ENCODE peak calls at places on chromosomes 4 and X, in eight cellular contexts. One of them, this sample, is unnamed.

GRCh38 chr4:20764353-20764752 is 64.1 kb downstream of the PACRGL start:
- DNase-seq in stomach: no peak
- DNase-seq in spleen: no peak
- DNase-seq in A549: no peak
- DNase-seq in right lobe of liver: no peak
- DNase-seq in HCT116: no peak
- DNase-seq in tibial nerve: no peak
- DNase-seq in body of pancreas: no peak
- DNase-seq in this sample: no peak

GRCh38 chrX:154785711-154786110 is 19.6 kb downstream of the MPP1 start:
- DNase-seq in stomach: no peak
- DNase-seq in spleen: no peak
- DNase-seq in A549: no peak
- DNase-seq in right lobe of liver: no peak
- DNase-seq in HCT116: no peak
- DNase-seq in tibial nerve: no peak
- DNase-seq in body of pancreas: no peak
- DNase-seq in this sample: no peak

GRCh38 chr4:81164623-81165416 is 50.2 kb downstream of the PRKG2 start:
- DNase-seq in stomach: no peak
- DNase-seq in spleen: no peak
- DNase-seq in A549: peak
- DNase-seq in right lobe of liver: no peak
- DNase-seq in HCT116: peak
- DNase-seq in tibial nerve: no peak
- DNase-seq in body of pancreas: no peak
- DNase-seq in this sample: no peak

GRCh38 chr4:123622572-123622971 is 226.0 kb downstream of the SPRY1 start:
- DNase-seq in stomach: no peak
- DNase-seq in spleen: no peak
- DNase-seq in A549: no peak
- DNase-seq in right lobe of liver: no peak
- DNase-seq in HCT116: no peak
- DNase-seq in tibial nerve: no peak
- DNase-seq in body of pancreas: no peak
- DNase-seq in this sample: no peak

GRCh38 chrX:19121898-19122640 is at the start of gene ADGRG2:
- DNase-seq in stomach: peak
- DNase-seq in spleen: no peak
- DNase-seq in A549: peak
- DNase-seq in right lobe of liver: peak
- DNase-seq in HCT116: no peak
- DNase-seq in tibial nerve: no peak
- DNase-seq in body of pancreas: peak
- DNase-seq in this sample: no peak

GRCh38 chr4:85650908-85651307 is 176.0 kb downstream of the ARHGAP24 start:
- DNase-seq in stomach: no peak
- DNase-seq in spleen: no peak
- DNase-seq in A549: no peak
- DNase-seq in right lobe of liver: no peak
- DNase-seq in HCT116: no peak
- DNase-seq in tibial nerve: no peak
- DNase-seq in body of pancreas: peak
- DNase-seq in this sample: no peak

GRCh38 chrX:40849906-40850672 is 114.7 kb upstream of the MED14 start:
- DNase-seq in stomach: no peak
- DNase-seq in spleen: no peak
- DNase-seq in A549: no peak
- DNase-seq in right lobe of liver: no peak
- DNase-seq in HCT116: no peak
- DNase-seq in tibial nerve: no peak
- DNase-seq in body of pancreas: no peak
- DNase-seq in this sample: no peak

GRCh38 chr4:11483076-11483475 is 54.4 kb upstream of the HS3ST1 start:
- DNase-seq in stomach: no peak
- DNase-seq in spleen: no peak
- DNase-seq in A549: no peak
- DNase-seq in right lobe of liver: no peak
- DNase-seq in HCT116: no peak
- DNase-seq in tibial nerve: no peak
- DNase-seq in body of pancreas: no peak
- DNase-seq in this sample: no peak

GRCh38 chr4:82890602-82890912 is 396 bp downstream of the SEC31A start:
- DNase-seq in stomach: no peak
- DNase-seq in spleen: no peak
- DNase-seq in A549: peak
- DNase-seq in right lobe of liver: no peak
- DNase-seq in HCT116: no peak
- DNase-seq in tibial nerve: no peak
- DNase-seq in body of pancreas: no peak
- DNase-seq in this sample: no peak

GRCh38 chrX:40098264-40099045 is 697 bp upstream of the BCOR start:
- DNase-seq in stomach: no peak
- DNase-seq in spleen: peak
- DNase-seq in A549: peak
- DNase-seq in right lobe of liver: no peak
- DNase-seq in HCT116: no peak
- DNase-seq in tibial nerve: no peak
- DNase-seq in body of pancreas: peak
- DNase-seq in this sample: peak

GRCh38 chrX:86102341-86102740 is 45.9 kb upstream of the DACH2 start:
- DNase-seq in stomach: no peak
- DNase-seq in spleen: no peak
- DNase-seq in A549: no peak
- DNase-seq in right lobe of liver: no peak
- DNase-seq in HCT116: no peak
- DNase-seq in tibial nerve: no peak
- DNase-seq in body of pancreas: no peak
- DNase-seq in this sample: no peak

GRCh38 chr4:186554485-186554884 is 882 bp downstream of the MTNR1A start:
- DNase-seq in stomach: peak
- DNase-seq in spleen: peak
- DNase-seq in A549: peak
- DNase-seq in right lobe of liver: no peak
- DNase-seq in HCT116: peak
- DNase-seq in tibial nerve: no peak
- DNase-seq in body of pancreas: peak
- DNase-seq in this sample: no peak

GRCh38 chrX:10395179-10395578 is 225.2 kb downstream of the MID1 start:
- DNase-seq in stomach: no peak
- DNase-seq in spleen: no peak
- DNase-seq in A549: no peak
- DNase-seq in right lobe of liver: no peak
- DNase-seq in HCT116: no peak
- DNase-seq in tibial nerve: no peak
- DNase-seq in body of pancreas: no peak
- DNase-seq in this sample: no peak

GRCh38 chr4:13302876-13303275 is 181.3 kb downstream of the RAB28 start:
- DNase-seq in stomach: no peak
- DNase-seq in spleen: no peak
- DNase-seq in A549: no peak
- DNase-seq in right lobe of liver: no peak
- DNase-seq in HCT116: no peak
- DNase-seq in tibial nerve: no peak
- DNase-seq in body of pancreas: no peak
- DNase-seq in this sample: no peak

GRCh38 chrX:86946569-86946968 is 571.0 kb upstream of the KLHL4 start:
- DNase-seq in stomach: no peak
- DNase-seq in spleen: no peak
- DNase-seq in A549: peak
- DNase-seq in right lobe of liver: no peak
- DNase-seq in HCT116: no peak
- DNase-seq in tibial nerve: no peak
- DNase-seq in body of pancreas: peak
- DNase-seq in this sample: no peak

GRCh38 chrX:129981207-129981553 is 1.3 kb upstream of the BCORL1 start:
- DNase-seq in stomach: no peak
- DNase-seq in spleen: no peak
- DNase-seq in A549: no peak
- DNase-seq in right lobe of liver: no peak
- DNase-seq in HCT116: no peak
- DNase-seq in tibial nerve: no peak
- DNase-seq in body of pancreas: no peak
- DNase-seq in this sample: no peak

GRCh38 chrX:129979207-129979920 is 3.1 kb upstream of the BCORL1 start:
- DNase-seq in stomach: no peak
- DNase-seq in spleen: peak
- DNase-seq in A549: no peak
- DNase-seq in right lobe of liver: no peak
- DNase-seq in HCT116: no peak
- DNase-seq in tibial nerve: no peak
- DNase-seq in body of pancreas: no peak
- DNase-seq in this sample: no peak

GRCh38 chrX:129981752-129982299 is 609 bp upstream of the BCORL1 start:
- DNase-seq in stomach: no peak
- DNase-seq in spleen: no peak
- DNase-seq in A549: no peak
- DNase-seq in right lobe of liver: no peak
- DNase-seq in HCT116: no peak
- DNase-seq in tibial nerve: no peak
- DNase-seq in body of pancreas: no peak
- DNase-seq in this sample: no peak

GRCh38 chrX:129980043-129980442 is 2.4 kb upstream of the BCORL1 start:
- DNase-seq in stomach: peak
- DNase-seq in spleen: peak
- DNase-seq in A549: no peak
- DNase-seq in right lobe of liver: no peak
- DNase-seq in HCT116: no peak
- DNase-seq in tibial nerve: no peak
- DNase-seq in body of pancreas: peak
- DNase-seq in this sample: peak

GRCh38 chrX:129980540-129981206 is 1.8 kb upstream of the BCORL1 start:
- DNase-seq in stomach: peak
- DNase-seq in spleen: peak
- DNase-seq in A549: no peak
- DNase-seq in right lobe of liver: peak
- DNase-seq in HCT116: no peak
- DNase-seq in tibial nerve: peak
- DNase-seq in body of pancreas: peak
- DNase-seq in this sample: no peak
- TF ChIP-seq POLR2A in stomach: no peak
- TF ChIP-seq POLR2A in spleen: no peak
- TF ChIP-seq POLR2A in A549: peak
- TF ChIP-seq POLR2A in right lobe of liver: peak
- TF ChIP-seq POLR2A in HCT116: no peak
- TF ChIP-seq POLR2A in tibial nerve: no peak
- TF ChIP-seq POLR2A in body of pancreas: peak
- TF ChIP-seq POLR2A in this sample: no peak

GRCh38 chr4:7863911-7864681 is 75.6 kb downstream of the AFAP1 start:
- DNase-seq in stomach: no peak
- DNase-seq in spleen: no peak
- DNase-seq in A549: no peak
- DNase-seq in right lobe of liver: no peak
- DNase-seq in HCT116: no peak
- DNase-seq in tibial nerve: no peak
- DNase-seq in body of pancreas: no peak
- DNase-seq in this sample: peak
- TF ChIP-seq CTCF in stomach: no peak
- TF ChIP-seq CTCF in spleen: no peak
- TF ChIP-seq CTCF in A549: no peak
- TF ChIP-seq CTCF in right lobe of liver: no peak
- TF ChIP-seq CTCF in HCT116: no peak
- TF ChIP-seq CTCF in tibial nerve: no peak
- TF ChIP-seq CTCF in body of pancreas: no peak
- TF ChIP-seq CTCF in this sample: no peak

DNA sequence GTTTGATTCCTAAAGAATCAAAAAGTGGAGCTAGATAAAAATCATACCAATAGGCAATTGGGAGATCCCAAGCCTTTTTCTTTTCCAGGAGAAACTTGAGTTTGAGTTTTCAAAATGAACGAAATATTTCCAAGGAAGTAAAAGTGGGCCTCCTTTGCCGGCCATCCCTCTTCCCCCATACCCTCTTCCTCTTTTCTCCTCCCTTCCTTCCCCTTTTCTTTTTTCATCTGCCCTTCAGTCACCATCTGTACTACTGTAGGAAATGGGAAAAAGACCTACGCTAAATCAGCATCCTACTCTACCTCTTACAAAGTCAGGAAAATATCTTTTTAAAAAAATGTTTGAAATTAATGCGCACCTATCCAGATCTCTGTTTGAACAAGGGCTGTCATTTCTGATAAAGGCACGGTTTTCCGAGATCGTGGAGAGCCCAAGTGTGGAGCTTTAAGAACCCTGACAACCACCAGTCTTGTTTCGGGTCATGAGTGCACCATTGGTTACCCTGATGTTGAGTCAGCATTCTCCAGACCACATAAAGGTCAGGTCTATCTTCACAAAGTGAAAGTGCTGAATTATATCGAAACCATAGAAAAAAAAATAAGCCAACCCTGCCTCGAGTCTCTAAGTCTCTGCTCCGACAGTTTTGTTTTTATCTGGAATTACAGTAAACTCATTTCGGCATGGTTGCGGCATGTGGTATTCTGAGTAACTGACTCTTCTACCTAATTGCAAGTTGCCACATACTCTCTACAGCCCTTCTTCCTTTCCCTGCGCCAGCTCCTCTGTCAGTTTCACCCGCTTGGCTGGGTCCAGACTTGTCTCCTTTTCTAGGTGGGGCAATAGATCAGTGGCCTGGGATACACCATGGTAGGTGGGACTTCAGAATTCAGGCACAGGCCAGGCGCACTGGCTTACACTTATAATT is 140.2 kb upstream of the KLF3 start:
- DNase-seq in stomach: no peak
- DNase-seq in spleen: no peak
- DNase-seq in A549: no peak
- DNase-seq in right lobe of liver: no peak
- DNase-seq in HCT116: no peak
- DNase-seq in tibial nerve: no peak
- DNase-seq in body of pancreas: no peak
- DNase-seq in this sample: peak
- H3K4me3 ChIP-seq in stomach: no peak
- H3K4me3 ChIP-seq in spleen: no peak
- H3K4me3 ChIP-seq in A549: no peak
- H3K4me3 ChIP-seq in right lobe of liver: no peak
- H3K4me3 ChIP-seq in HCT116: no peak
- H3K4me3 ChIP-seq in tibial nerve: peak
- H3K4me3 ChIP-seq in body of pancreas: no peak
- H3K4me3 ChIP-seq in this sample: no peak

DNA sequence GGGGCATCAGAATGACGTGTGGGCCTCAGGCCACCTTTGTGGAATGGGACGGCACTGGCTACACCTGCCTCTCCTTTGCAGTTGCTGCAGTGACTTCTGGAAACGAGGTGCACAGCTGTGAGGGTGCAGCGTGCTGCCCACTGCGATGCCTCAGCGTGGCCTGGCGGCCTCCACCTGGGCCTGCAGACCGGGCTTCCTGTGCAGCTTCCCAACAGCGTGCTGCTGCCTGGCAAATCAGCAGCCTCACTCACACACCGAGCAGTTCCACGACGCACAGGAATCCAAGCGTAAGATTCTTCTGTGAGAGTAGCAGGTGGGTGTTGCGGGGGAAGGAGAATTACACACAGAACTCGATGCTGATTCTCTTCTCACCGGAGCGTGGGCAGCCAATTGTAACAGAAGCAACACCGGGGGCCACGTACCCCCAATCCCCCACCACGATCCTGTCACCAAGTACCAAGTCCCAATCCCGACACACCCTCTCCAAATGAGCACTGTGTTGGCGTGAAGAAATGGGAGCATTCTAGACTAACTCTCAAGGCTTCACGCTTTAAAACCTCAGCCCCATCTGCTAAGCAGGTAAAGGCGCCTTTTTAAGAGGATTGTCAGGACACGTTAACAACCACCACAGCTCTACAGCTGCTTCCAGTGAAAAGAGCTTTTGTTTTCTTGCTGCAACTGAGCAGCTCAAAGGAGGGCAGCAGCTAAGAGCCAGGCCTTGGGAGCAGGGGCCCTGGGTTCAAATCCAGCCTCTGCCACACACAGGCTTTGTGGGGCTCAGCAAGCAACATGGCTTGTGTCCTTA is 16.9 kb downstream of the WDR1 start:
- DNase-seq in stomach: no peak
- DNase-seq in spleen: no peak
- DNase-seq in A549: no peak
- DNase-seq in right lobe of liver: no peak
- DNase-seq in HCT116: no peak
- DNase-seq in tibial nerve: no peak
- DNase-seq in body of pancreas: no peak
- DNase-seq in this sample: no peak
- TF ChIP-seq POLR2A in stomach: no peak
- TF ChIP-seq POLR2A in spleen: no peak
- TF ChIP-seq POLR2A in A549: no peak
- TF ChIP-seq POLR2A in right lobe of liver: no peak
- TF ChIP-seq POLR2A in HCT116: no peak
- TF ChIP-seq POLR2A in tibial nerve: no peak
- TF ChIP-seq POLR2A in body of pancreas: no peak
- TF ChIP-seq POLR2A in this sample: no peak

This sample was measured in lower leg skin.